ENCODE peak calls at places on chromosomes 12 and 14, in seven cellular contexts. K, G, E, R, L, A and S are unnamed samples.

GRCh38 chr12:50584135-50584534 is 79.3 kb downstream of the DIP2B start:
- DNase-seq in K (no peak), G (no peak), E (no peak), R (no peak), L (no peak), A (no peak), S (no peak)

GRCh38 chr14:99907761-99908652 is 114.8 kb downstream of the EML1 start:
- DNase-seq in K (no peak), G (no peak), E (no peak), R (no peak), L (no peak), A (no peak), S (no peak)

GRCh38 chr14:94572637-94573303 is 8.5 kb upstream of the SERPINA5 start:
- DNase-seq in K (no peak), G (no peak), E (no peak), R (no peak), L (no peak), A (no peak), S (no peak)

GRCh38 chr12:54561164-54561563 is 11.8 kb downstream of the PDE1B start:
- DNase-seq in K (no peak), G (no peak), E (no peak), R (no peak), L (no peak), A (no peak), S (no peak)

GRCh38 chr14:102579696-102580551 is 12.5 kb upstream of the RCOR1 start:
- DNase-seq in K (no peak), G (peak; percentile 61), E (no peak), R (peak; percentile 92), L (no peak), A (peak; percentile 65), S (peak; percentile 70)

GRCh38 chr12:104372048-104372720 is 68.6 kb downstream of the EID3 start:
- DNase-seq in K (no peak), G (no peak), E (peak; percentile 33), R (no peak), L (no peak), A (no peak), S (no peak)

GRCh38 chr14:89746135-89746534 is 208.4 kb downstream of the EFCAB11 start:
- DNase-seq in K (no peak), G (no peak), E (no peak), R (no peak), L (no peak), A (no peak), S (no peak)

GRCh38 chr12:132003846-132004245 is 54.1 kb downstream of the EP400 start:
- DNase-seq in K (no peak), G (peak; percentile 82), E (no peak), R (no peak), L (no peak), A (no peak), S (no peak)

GRCh38 chr12:76260390-76260748 is 87.8 kb downstream of the BBS10 start:
- DNase-seq in K (no peak), G (no peak), E (no peak), R (no peak), L (no peak), A (peak; percentile 62), S (no peak)

GRCh38 chr14:102768223-102769048 is 8.8 kb upstream of the TRAF3 start:
- DNase-seq in K (no peak), G (no peak), E (peak; percentile 94), R (no peak), L (peak; percentile 65), A (no peak), S (no peak)

GRCh38 chr12:113609692-113610469 is 138.2 kb upstream of the LHX5 start:
- DNase-seq in K (no peak), G (no peak), E (no peak), R (no peak), L (no peak), A (no peak), S (no peak)

GRCh38 chr14:72793154-72793725 is 100.7 kb downstream of the DPF3 start:
- DNase-seq in K (no peak), G (no peak), E (no peak), R (no peak), L (no peak), A (no peak), S (no peak)

GRCh38 chr12:11812558-11813421 is 163.3 kb downstream of the ETV6 start:
- DNase-seq in K (peak; percentile 52), G (no peak), E (peak; percentile 78), R (peak; percentile 36), L (peak; percentile 84), A (no peak), S (peak; percentile 69)

GRCh38 chr14:95862243-95862642 is 14.4 kb upstream of the TUNAR start:
- DNase-seq in K (peak; percentile 28), G (no peak), E (no peak), R (no peak), L (peak; percentile 17), A (peak; percentile 33), S (peak; percentile 16)

GRCh38 chr12:82470906-82471512 is 112.7 kb downstream of the METTL25 start:
- DNase-seq in K (no peak), G (peak; percentile 36), E (no peak), R (no peak), L (no peak), A (no peak), S (no peak)